ENCODE peak calls at places on chromosomes 7 and 10, in ten cellular contexts. Q is HuH-7.5; N is GM12892; V is SK-N-DZ; L is GM04504; Y is effector memory CD4-positive, alpha-beta T cell; P is ACHN; Z is activated CD4-positive, alpha-beta T cell treated with anti-CD3 and anti-CD28 coated beads, Interleukin-2, amount 50 U/mL, for 24 hours; O is fibroblast of lung; H is C1 segment of cervical spinal cord. W is an unnamed sample.

GRCh38 chr10:101238732-101239105 is 9.5 kb upstream of the LBX1 start:
- DNase-seq in H (no peak), N (no peak), Y (no peak), Q (no peak), Z (no peak), L (no peak), P (no peak), V (no peak), O (no peak), W (peak; percentile 39)

GRCh38 chr10:53111529-53111928 is 338.9 kb upstream of the MBL2 start:
- DNase-seq in V (no peak), Q (no peak), H (no peak), Z (no peak), L (no peak), O (no peak), N (no peak), Y (no peak), P (no peak), W (no peak)

GRCh38 chr10:92696606-92697383 is 7.0 kb downstream of the HHEX start:
- DNase-seq in O (no peak), Q (no peak), Z (no peak), H (no peak), Y (no peak), V (no peak), N (no peak), L (no peak), P (peak; percentile 71), W (no peak)

GRCh38 chr7:45031829-45032228 is 31.8 kb downstream of the CCM2 start:
- DNase-seq in V (no peak), H (no peak), L (no peak), Z (no peak), P (no peak), N (no peak), Q (peak; percentile 48), Y (no peak), O (no peak), W (no peak)

GRCh38 chr7:155829796-155830470 is 17.7 kb upstream of the SHH start:
- DNase-seq in Y (no peak), O (no peak), P (no peak), H (no peak), V (no peak), Q (no peak), Z (no peak), N (no peak), L (no peak), W (no peak)

GRCh38 chr7:5630670-5631069 is 150.8 kb downstream of the RNF216 start:
- DNase-seq in Q (no peak), L (no peak), P (no peak), O (no peak), N (no peak), H (no peak), Z (no peak), V (no peak), Y (peak; percentile 28), W (no peak)

GRCh38 chr10:89217057-89217990 is 10.2 kb upstream of the CH25H start:
- DNase-seq in Z (peak; percentile 32), Y (peak; percentile 18), Q (no peak), V (peak; percentile 65), H (peak; percentile 50), P (peak; percentile 69), O (peak; percentile 48), L (no peak), N (no peak), W (peak; percentile 51)

GRCh38 chr7:65983965-65984654 is 2.1 kb upstream of the GUSB start:
- DNase-seq in Q (no peak), P (peak; percentile 81), H (no peak), Z (no peak), Y (no peak), N (no peak), L (no peak), V (no peak), O (peak; percentile 10), W (no peak)

GRCh38 chr10:18665815-18666558 is 6.8 kb downstream of the ARL5B start:
- DNase-seq in O (peak; percentile 51), Q (no peak), Y (no peak), P (no peak), L (no peak), Z (no peak), V (no peak), N (no peak), H (no peak), W (no peak)

GRCh38 chr7:93736970-93737369 is 153.6 kb downstream of the TFPI2 start:
- DNase-seq in V (no peak), N (no peak), Y (no peak), Z (no peak), L (no peak), O (no peak), Q (no peak), H (no peak), P (no peak), W (no peak)

GRCh38 chr7:23020742-23021401 is 6.9 kb upstream of the HYCC1 start:
- DNase-seq in O (peak; percentile 95), Z (peak; percentile 9), Q (no peak), P (no peak), Y (no peak), H (no peak), V (no peak), N (no peak), L (peak; percentile 76), W (no peak)

GRCh38 chr7:73615886-73616285 is 8.4 kb downstream of the MLXIPL start:
- DNase-seq in V (no peak), N (no peak), Y (no peak), H (no peak), P (peak; percentile 40), L (no peak), Z (no peak), O (no peak), Q (no peak), W (no peak)

GRCh38 chr10:88092975-88093374 is 229.6 kb downstream of the PTEN start:
- DNase-seq in H (no peak), Y (no peak), V (peak; percentile 29), Q (no peak), N (no peak), L (no peak), P (no peak), Z (no peak), O (no peak), W (no peak)

GRCh38 chr10:77793831-77794230 is 132.7 kb downstream of the DLG5 start:
- DNase-seq in P (no peak), V (no peak), N (no peak), H (no peak), Y (no peak), Z (no peak), L (no peak), O (no peak), Q (no peak), W (no peak)

GRCh38 chr7:83524286-83525075 is 124.5 kb downstream of the SEMA3E start:
- DNase-seq in H (no peak), P (peak; percentile 96), N (no peak), Y (no peak), L (no peak), O (peak; percentile 70), Q (no peak), V (no peak), Z (no peak), W (no peak)

GRCh38 chr7:29442146-29442545 is 121.5 kb upstream of the PRR15 start:
- DNase-seq in P (no peak), N (no peak), O (peak; percentile 36), H (no peak), L (no peak), Y (no peak), Z (no peak), V (peak; percentile 89), Q (no peak), W (no peak)

GRCh38 chr10:110056822-110057221 is 49.0 kb downstream of the ADD3 start:
- DNase-seq in N (no peak), P (no peak), Q (no peak), Y (no peak), L (peak; percentile 38), V (no peak), O (peak; percentile 83), H (no peak), Z (no peak), W (no peak)

GRCh38 chr7:28732037-28732869 is 225.9 kb downstream of the TRIL start:
- DNase-seq in L (peak; percentile 42), O (peak; percentile 61), P (no peak), Z (no peak), N (no peak), Y (no peak), V (no peak), H (no peak), Q (no peak), W (no peak)

GRCh38 chr10:71237843-71238623 is 25.7 kb downstream of the UNC5B start:
- DNase-seq in Y (no peak), Q (no peak), O (peak; percentile 53), H (no peak), V (no peak), Z (no peak), L (no peak), N (no peak), P (no peak), W (no peak)

GRCh38 chr7:139452948-139453672 is 30.4 kb downstream of the KLRG2 start:
- DNase-seq in N (no peak), L (no peak), Z (no peak), Q (no peak), Y (no peak), V (no peak), P (no peak), O (peak; percentile 89), H (no peak), W (no peak)

GRCh38 chr10:47159361-47160228 is 140.4 kb upstream of the GDF10 start:
- DNase-seq in O (no peak), V (no peak), Q (no peak), H (no peak), L (no peak), P (no peak), N (no peak), Y (no peak), Z (no peak), W (no peak)

GRCh38 chr7:1809070-1809469 is 139.0 kb downstream of the ELFN1 start:
- DNase-seq in Y (no peak), N (no peak), L (no peak), H (no peak), V (no peak), Z (no peak), Q (no peak), O (no peak), P (no peak), W (no peak)

GRCh38 chr7:101622609-101623178 is 6.4 kb downstream of the MYL10 start:
- DNase-seq in N (no peak), Z (no peak), Y (no peak), V (no peak), Q (no peak), P (no peak), L (no peak), O (peak; percentile 59), H (no peak), W (no peak)

GRCh38 chr7:151435103-151435916 is 4.6 kb downstream of the CRYGN start:
- DNase-seq in Y (no peak), V (no peak), O (no peak), H (no peak), Q (no peak), N (no peak), P (no peak), Z (no peak), L (no peak), W (no peak)

GRCh38 chr10:77073066-77073960 is 564.3 kb downstream of the KCNMA1 start:
- DNase-seq in H (no peak), Y (no peak), P (no peak), V (no peak), O (no peak), Q (no peak), Z (no peak), N (no peak), L (no peak), W (no peak)

GRCh38 chr7:149823631-149824199 is 14.5 kb upstream of the ZNF862 start:
- DNase-seq in Q (no peak), N (peak; percentile 14), Y (no peak), O (no peak), P (no peak), L (no peak), Z (no peak), V (no peak), H (no peak), W (no peak)

W was measured in activated CD4-positive, CD25-positive, alpha-beta regulatory T cell treated with anti-CD3 and anti-CD28 coated beads, Interleukin-2, amount 50 U/mL, for 72 hours.